ENCODE peak calls at places on chromosomes 7 and 10, in eight cellular contexts. One of them, this sample, is unnamed.

GRCh38 chr10:128897414-128897928 is 569.6 kb upstream of the MGMT start:
- DNase-seq in AG09319: no peak
- DNase-seq in pancreas: no peak
- DNase-seq in lung: peak
- DNase-seq in neural crest cell: no peak
- DNase-seq in GM10248: no peak
- DNase-seq in stomach: no peak
- DNase-seq in left lung: no peak
- DNase-seq in this sample: no peak

GRCh38 chr10:114544045-114544659 is 113.9 kb downstream of the ABLIM1 start:
- DNase-seq in AG09319: no peak
- DNase-seq in pancreas: no peak
- DNase-seq in stomach: peak
- DNase-seq in lung: no peak
- DNase-seq in left lung: no peak
- DNase-seq in neural crest cell: no peak
- DNase-seq in GM10248: peak
- DNase-seq in this sample: no peak

GRCh38 chr10:77603529-77603927 is 34.1 kb downstream of the KCNMA1 start:
- DNase-seq in neural crest cell: no peak
- DNase-seq in stomach: peak
- DNase-seq in lung: no peak
- DNase-seq in GM10248: no peak
- DNase-seq in AG09319: no peak
- DNase-seq in left lung: no peak
- DNase-seq in pancreas: peak
- DNase-seq in this sample: no peak

GRCh38 chr7:27519801-27520200 is 142.9 kb downstream of the HIBADH start:
- DNase-seq in stomach: no peak
- DNase-seq in neural crest cell: no peak
- DNase-seq in GM10248: no peak
- DNase-seq in left lung: no peak
- DNase-seq in AG09319: no peak
- DNase-seq in pancreas: no peak
- DNase-seq in lung: peak
- DNase-seq in this sample: no peak

GRCh38 chr7:21944616-21945373 is 904 bp downstream of the CDCA7L start:
- DNase-seq in pancreas: peak
- DNase-seq in AG09319: no peak
- DNase-seq in GM10248: no peak
- DNase-seq in left lung: peak
- DNase-seq in neural crest cell: no peak
- DNase-seq in stomach: peak
- DNase-seq in lung: peak
- DNase-seq in this sample: no peak

GRCh38 chr10:19347592-19347991 is 299.0 kb downstream of the MALRD1 start:
- DNase-seq in AG09319: no peak
- DNase-seq in GM10248: no peak
- DNase-seq in pancreas: no peak
- DNase-seq in left lung: no peak
- DNase-seq in lung: no peak
- DNase-seq in stomach: no peak
- DNase-seq in neural crest cell: no peak
- DNase-seq in this sample: no peak

GRCh38 chr10:11058965-11059364 is 41.3 kb downstream of the CELF2 start:
- DNase-seq in GM10248: no peak
- DNase-seq in stomach: no peak
- DNase-seq in AG09319: no peak
- DNase-seq in neural crest cell: no peak
- DNase-seq in lung: no peak
- DNase-seq in left lung: no peak
- DNase-seq in pancreas: no peak
- DNase-seq in this sample: no peak

GRCh38 chr10:119246862-119247549 is 39.6 kb downstream of the GRK5 start:
- DNase-seq in stomach: no peak
- DNase-seq in GM10248: no peak
- DNase-seq in neural crest cell: no peak
- DNase-seq in AG09319: peak
- DNase-seq in lung: no peak
- DNase-seq in pancreas: no peak
- DNase-seq in left lung: no peak
- DNase-seq in this sample: no peak

GRCh38 chr10:92239600-92240288 is 51.1 kb downstream of the CPEB3 start:
- DNase-seq in AG09319: no peak
- DNase-seq in left lung: peak
- DNase-seq in GM10248: peak
- DNase-seq in neural crest cell: peak
- DNase-seq in stomach: peak
- DNase-seq in lung: peak
- DNase-seq in pancreas: peak
- DNase-seq in this sample: peak

GRCh38 chr10:59240581-59241183 is 64.2 kb downstream of the PHYHIPL start:
- DNase-seq in GM10248: no peak
- DNase-seq in left lung: no peak
- DNase-seq in lung: no peak
- DNase-seq in pancreas: no peak
- DNase-seq in stomach: no peak
- DNase-seq in neural crest cell: peak
- DNase-seq in AG09319: peak
- DNase-seq in this sample: no peak

GRCh38 chr7:1111156-1111555 is 23.2 kb downstream of the GPER1 start:
- DNase-seq in lung: no peak
- DNase-seq in AG09319: no peak
- DNase-seq in neural crest cell: no peak
- DNase-seq in stomach: no peak
- DNase-seq in GM10248: no peak
- DNase-seq in pancreas: peak
- DNase-seq in left lung: peak
- DNase-seq in this sample: no peak

GRCh38 chr7:79528421-79528820 is 75.0 kb upstream of the MAGI2 start:
- DNase-seq in GM10248: no peak
- DNase-seq in neural crest cell: no peak
- DNase-seq in left lung: no peak
- DNase-seq in stomach: no peak
- DNase-seq in AG09319: no peak
- DNase-seq in pancreas: no peak
- DNase-seq in lung: no peak
- DNase-seq in this sample: no peak

GRCh38 chr7:112882506-112882905 is 92.3 kb upstream of the TMEM168 start:
- DNase-seq in left lung: no peak
- DNase-seq in neural crest cell: no peak
- DNase-seq in lung: no peak
- DNase-seq in GM10248: no peak
- DNase-seq in pancreas: no peak
- DNase-seq in stomach: no peak
- DNase-seq in AG09319: no peak
- DNase-seq in this sample: no peak

GRCh38 chr10:78009662-78010061 is 19.7 kb downstream of the POLR3A start:
- DNase-seq in GM10248: no peak
- DNase-seq in pancreas: no peak
- DNase-seq in AG09319: no peak
- DNase-seq in neural crest cell: no peak
- DNase-seq in stomach: no peak
- DNase-seq in left lung: no peak
- DNase-seq in lung: no peak
- DNase-seq in this sample: no peak

GRCh38 chr7:64802699-64803098 is 8.5 kb downstream of the ZNF138 start:
- DNase-seq in stomach: no peak
- DNase-seq in GM10248: no peak
- DNase-seq in AG09319: no peak
- DNase-seq in neural crest cell: no peak
- DNase-seq in pancreas: no peak
- DNase-seq in lung: no peak
- DNase-seq in left lung: no peak
- DNase-seq in this sample: no peak

GRCh38 chr10:131514454-131514853 is 202.9 kb upstream of the TCERG1L start:
- DNase-seq in GM10248: no peak
- DNase-seq in left lung: no peak
- DNase-seq in AG09319: no peak
- DNase-seq in pancreas: no peak
- DNase-seq in lung: no peak
- DNase-seq in stomach: no peak
- DNase-seq in neural crest cell: no peak
- DNase-seq in this sample: no peak

GRCh38 chr7:16660702-16661464 is 14.9 kb downstream of the BZW2 start:
- DNase-seq in left lung: no peak
- DNase-seq in stomach: no peak
- DNase-seq in AG09319: no peak
- DNase-seq in GM10248: no peak
- DNase-seq in pancreas: no peak
- DNase-seq in neural crest cell: no peak
- DNase-seq in lung: no peak
- DNase-seq in this sample: no peak

GRCh38 chr7:148662646-148663045 is 36.1 kb upstream of the CUL1 start:
- DNase-seq in lung: no peak
- DNase-seq in neural crest cell: no peak
- DNase-seq in stomach: no peak
- DNase-seq in AG09319: no peak
- DNase-seq in pancreas: no peak
- DNase-seq in GM10248: no peak
- DNase-seq in left lung: no peak
- DNase-seq in this sample: no peak

GRCh38 chr10:49253340-49253739 is 45.6 kb upstream of the C10orf71 start:
- DNase-seq in pancreas: no peak
- DNase-seq in GM10248: no peak
- DNase-seq in AG09319: no peak
- DNase-seq in stomach: no peak
- DNase-seq in lung: no peak
- DNase-seq in left lung: no peak
- DNase-seq in neural crest cell: no peak
- DNase-seq in this sample: no peak

GRCh38 chr10:15244635-15245197 is 76.2 kb upstream of the NMT2 start:
- DNase-seq in pancreas: no peak
- DNase-seq in AG09319: no peak
- DNase-seq in neural crest cell: no peak
- DNase-seq in GM10248: no peak
- DNase-seq in left lung: no peak
- DNase-seq in stomach: no peak
- DNase-seq in lung: no peak
- DNase-seq in this sample: no peak

GRCh38 chr10:15245530-15245929 is 77.0 kb upstream of the NMT2 start:
- DNase-seq in left lung: no peak
- DNase-seq in lung: no peak
- DNase-seq in stomach: no peak
- DNase-seq in GM10248: no peak
- DNase-seq in AG09319: no peak
- DNase-seq in neural crest cell: no peak
- DNase-seq in pancreas: no peak
- DNase-seq in this sample: no peak
- TF ChIP-seq CTCF in left lung: no peak
- TF ChIP-seq CTCF in lung: no peak
- TF ChIP-seq CTCF in stomach: no peak
- TF ChIP-seq CTCF in GM10248: peak
- TF ChIP-seq CTCF in AG09319: peak
- TF ChIP-seq CTCF in neural crest cell: peak
- TF ChIP-seq CTCF in pancreas: no peak
- TF ChIP-seq CTCF in this sample: peak

DNA sequence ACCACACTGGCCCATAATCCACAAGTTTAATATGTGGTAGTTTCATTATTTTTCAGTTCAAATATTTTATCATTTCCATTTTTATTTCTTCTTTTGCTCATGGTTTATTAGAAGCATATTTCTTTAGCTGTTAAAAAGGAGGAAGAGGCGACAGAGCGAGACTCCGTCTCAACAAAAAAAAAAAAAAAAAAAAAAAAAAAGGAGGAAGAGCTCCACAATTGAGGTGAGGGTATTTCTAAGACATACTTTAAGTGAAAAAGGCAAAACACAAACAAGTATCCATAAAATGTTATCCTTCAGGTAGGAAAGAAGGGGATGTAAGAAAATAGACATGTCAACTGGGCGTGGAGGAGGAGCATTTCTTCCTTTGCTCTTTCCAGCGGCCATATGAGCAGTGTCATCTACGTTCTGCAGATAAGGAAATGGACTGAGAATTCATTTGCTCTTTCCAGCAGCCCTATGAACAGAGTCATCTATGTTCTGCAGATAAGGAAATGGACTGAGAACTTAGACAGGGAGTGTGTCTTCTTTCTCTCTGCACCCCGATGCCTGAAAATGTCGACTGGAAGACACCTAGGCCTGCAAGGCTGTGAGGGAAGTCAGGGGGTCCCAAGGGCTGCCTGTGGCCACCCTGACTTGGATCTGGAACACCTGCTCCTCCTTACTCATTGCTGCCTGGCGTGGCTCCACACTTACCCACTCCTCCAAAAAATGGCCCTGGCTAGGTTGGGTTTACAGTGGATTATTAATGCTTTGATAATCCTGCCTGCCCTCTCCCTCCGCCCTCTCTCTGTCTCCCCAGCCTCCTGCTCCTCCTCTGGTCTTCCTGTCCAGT is 18.9 kb upstream of the RAMP3 start:
- DNase-seq in left lung: no peak
- DNase-seq in AG09319: no peak
- DNase-seq in GM10248: no peak
- DNase-seq in neural crest cell: no peak
- DNase-seq in lung: no peak
- DNase-seq in pancreas: no peak
- DNase-seq in stomach: no peak
- DNase-seq in this sample: no peak
- TF ChIP-seq CTCF in left lung: no peak
- TF ChIP-seq CTCF in AG09319: no peak
- TF ChIP-seq CTCF in GM10248: no peak
- TF ChIP-seq CTCF in neural crest cell: no peak
- TF ChIP-seq CTCF in lung: no peak
- TF ChIP-seq CTCF in pancreas: no peak
- TF ChIP-seq CTCF in stomach: no peak
- TF ChIP-seq CTCF in this sample: no peak

DNA sequence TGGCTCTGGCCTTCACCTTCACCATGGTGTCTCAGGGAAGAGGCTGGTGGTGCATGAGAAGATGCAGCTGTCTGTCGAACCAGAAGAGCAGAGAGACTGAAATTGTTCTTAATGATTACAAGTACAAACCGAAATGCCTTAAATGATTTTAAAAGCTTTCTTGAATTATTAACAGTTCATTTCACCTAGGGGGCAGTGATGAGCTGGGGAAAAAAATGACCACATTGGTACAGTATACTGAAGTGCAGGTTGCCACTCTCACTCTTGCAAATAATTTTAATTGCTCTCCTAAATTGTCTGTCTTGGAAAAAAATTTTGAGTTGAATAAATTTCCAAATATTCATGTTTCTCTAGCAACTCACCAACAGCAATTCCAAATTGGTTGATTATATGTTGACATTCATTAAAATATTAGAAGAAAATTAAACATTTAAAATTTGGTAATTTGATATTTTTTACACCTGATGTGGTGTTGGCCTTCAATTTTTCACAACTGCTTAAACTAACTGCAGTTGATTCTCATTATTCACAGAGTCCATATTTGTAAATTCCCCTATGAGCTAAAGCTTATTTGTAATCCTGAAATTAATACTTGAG is 692.6 kb downstream of the ZWINT start:
- DNase-seq in GM10248: no peak
- DNase-seq in neural crest cell: no peak
- DNase-seq in stomach: no peak
- DNase-seq in pancreas: no peak
- DNase-seq in left lung: no peak
- DNase-seq in AG09319: no peak
- DNase-seq in lung: no peak
- DNase-seq in this sample: no peak
- TF ChIP-seq CTCF in GM10248: peak
- TF ChIP-seq CTCF in neural crest cell: peak
- TF ChIP-seq CTCF in stomach: no peak
- TF ChIP-seq CTCF in pancreas: no peak
- TF ChIP-seq CTCF in left lung: no peak
- TF ChIP-seq CTCF in AG09319: no peak
- TF ChIP-seq CTCF in lung: no peak
- TF ChIP-seq CTCF in this sample: peak

GRCh38 chr10:72215611-72216549 is at the start of the genes ANAPC16 and ASCC1:
- DNase-seq in stomach: peak
- DNase-seq in pancreas: peak
- DNase-seq in GM10248: peak
- DNase-seq in neural crest cell: peak
- DNase-seq in lung: peak
- DNase-seq in AG09319: peak
- DNase-seq in left lung: peak
- DNase-seq in this sample: peak
- TF ChIP-seq CTCF in stomach: no peak
- TF ChIP-seq CTCF in pancreas: no peak
- TF ChIP-seq CTCF in GM10248: no peak
- TF ChIP-seq CTCF in neural crest cell: no peak
- TF ChIP-seq CTCF in lung: no peak
- TF ChIP-seq CTCF in AG09319: no peak
- TF ChIP-seq CTCF in left lung: no peak
- TF ChIP-seq CTCF in this sample: no peak